ENCODE peak calls at places on chromosomes 5 and 9, in seven cellular contexts. P is A549, W is ovary, G is stomach, L is K562, F is SK-N-SH, H is transverse colon. S is an unnamed sample.

GRCh38 chr9:99873531-99873930 is 32.9 kb upstream of the STX17 start:
- DNase-seq in P (peak; percentile 18), W (no peak), G (no peak), L (no peak), F (no peak), H (no peak), S (no peak)

GRCh38 chr5:180333661-180334060 is 19.5 kb downstream of the GFPT2 start:
- DNase-seq in P (peak; percentile 85), W (no peak), G (no peak), L (no peak), F (no peak), H (no peak), S (peak; percentile 64)

GRCh38 chr5:119418782-119419101 is 33.6 kb upstream of the HSD17B4 start:
- DNase-seq in P (no peak), W (no peak), G (peak; percentile 36), L (no peak), F (no peak), H (no peak), S (no peak)

GRCh38 chr5:131818001-131818724 is 21.3 kb upstream of the FNIP1 start:
- DNase-seq in P (no peak), W (no peak), G (no peak), L (no peak), F (no peak), H (no peak), S (no peak)

GRCh38 chr9:38352716-38353334 is 39.7 kb upstream of the ALDH1B1 start:
- DNase-seq in P (no peak), W (no peak), G (no peak), L (no peak), F (no peak), H (no peak), S (peak; percentile 8)

GRCh38 chr9:31840702-31841101 is 543.7 kb upstream of the ACO1 start:
- DNase-seq in P (no peak), W (no peak), G (no peak), L (no peak), F (no peak), H (no peak), S (no peak)

GRCh38 chr5:177086918-177087706 is 397 bp downstream of the FGFR4 start:
- DNase-seq in P (peak; percentile 92), W (peak; percentile 78), G (peak; percentile 70), L (peak; percentile 93), F (peak; percentile 88), H (peak; percentile 89), S (no peak)

GRCh38 chr9:26658476-26658875 is 234.1 kb downstream of the CAAP1 start:
- DNase-seq in P (no peak), W (no peak), G (no peak), L (no peak), F (no peak), H (no peak), S (no peak)

GRCh38 chr9:91245432-91246313 is 116.0 kb downstream of the AUH start:
- DNase-seq in P (peak; percentile 15), W (no peak), G (peak; percentile 44), L (peak; percentile 12), F (no peak), H (no peak), S (no peak)

GRCh38 chr5:179271301-179271650 is 74.0 kb downstream of the ADAMTS2 start:
- DNase-seq in P (no peak), W (no peak), G (no peak), L (no peak), F (peak; percentile 33), H (no peak), S (no peak)

GRCh38 chr5:16826379-16827125 is 109.5 kb downstream of the MYO10 start:
- DNase-seq in P (no peak), W (no peak), G (no peak), L (no peak), F (no peak), H (no peak), S (no peak)

GRCh38 chr5:179914032-179914755 is 6.5 kb upstream of the TBC1D9B start:
- DNase-seq in P (peak; percentile 25), W (no peak), G (no peak), L (no peak), F (no peak), H (peak; percentile 39), S (no peak)

GRCh38 chr9:113591899-113592625 is 128.5 kb downstream of the RGS3 start:
- DNase-seq in P (no peak), W (peak; percentile 28), G (no peak), L (no peak), F (no peak), H (no peak), S (peak; percentile 65)

GRCh38 chr9:78196258-78196657 is 39.6 kb upstream of the CEP78 start:
- DNase-seq in P (no peak), W (no peak), G (no peak), L (no peak), F (no peak), H (no peak), S (no peak)

GRCh38 chr5:99063737-99064136 is 134.9 kb upstream of the CHD1 start:
- DNase-seq in P (no peak), W (no peak), G (no peak), L (no peak), F (no peak), H (no peak), S (no peak)

GRCh38 chr9:79637180-79637925 is 65.6 kb downstream of the TLE4 start:
- DNase-seq in P (no peak), W (no peak), G (no peak), L (no peak), F (no peak), H (no peak), S (no peak)

GRCh38 chr5:180787025-180787424 is 15.6 kb downstream of the MGAT1 start:
- DNase-seq in P (no peak), W (peak; percentile 56), G (no peak), L (no peak), F (no peak), H (no peak), S (no peak)

GRCh38 chr9:90832251-90832650 is 30.6 kb downstream of the SYK start:
- DNase-seq in P (no peak), W (no peak), G (no peak), L (no peak), F (no peak), H (no peak), S (no peak)

GRCh38 chr5:56498759-56499395 is 265.7 kb upstream of the ANKRD55 start:
- DNase-seq in P (no peak), W (no peak), G (no peak), L (no peak), F (no peak), H (no peak), S (no peak)

GRCh38 chr9:119284587-119285337 is 84.5 kb downstream of the BRINP1 start:
- DNase-seq in P (no peak), W (no peak), G (no peak), L (no peak), F (no peak), H (no peak), S (no peak)

GRCh38 chr5:1538741-1539392 is 15.1 kb upstream of the LPCAT1 start:
- DNase-seq in P (no peak), W (peak; percentile 20), G (no peak), L (no peak), F (no peak), H (no peak), S (peak; percentile 46)

GRCh38 chr9:79083621-79084020 is 488.1 kb upstream of the TLE4 start:
- DNase-seq in P (no peak), W (no peak), G (no peak), L (no peak), F (no peak), H (no peak), S (no peak)

GRCh38 chr5:73391441-73391871 is 57.1 kb downstream of the FOXD1 start:
- DNase-seq in P (no peak), W (no peak), G (no peak), L (no peak), F (no peak), H (no peak), S (no peak)

GRCh38 chr9:6842584-6842947 is 84.8 kb downstream of the KDM4C start:
- DNase-seq in P (no peak), W (no peak), G (no peak), L (no peak), F (no peak), H (no peak), S (no peak)

GRCh38 chr5:83340511-83340918 is 131.0 kb upstream of the VCAN start:
- DNase-seq in P (no peak), W (no peak), G (no peak), L (no peak), F (no peak), H (no peak), S (no peak)

GRCh38 chr5:56251918-56252553 is 18.9 kb upstream of the ANKRD55 start:
- DNase-seq in P (no peak), W (no peak), G (no peak), L (peak; percentile 80), F (no peak), H (no peak), S (no peak)

GRCh38 chr9:136254381-136255165 is 9.0 kb upstream of the QSOX2 start:
- DNase-seq in P (peak; percentile 38), W (peak; percentile 83), G (no peak), L (peak; percentile 60), F (no peak), H (no peak), S (no peak)
- TF ChIP-seq CTCF in P (no peak), W (no peak), G (no peak), L (no peak), F (no peak), H (no peak), S (no peak)

DNA sequence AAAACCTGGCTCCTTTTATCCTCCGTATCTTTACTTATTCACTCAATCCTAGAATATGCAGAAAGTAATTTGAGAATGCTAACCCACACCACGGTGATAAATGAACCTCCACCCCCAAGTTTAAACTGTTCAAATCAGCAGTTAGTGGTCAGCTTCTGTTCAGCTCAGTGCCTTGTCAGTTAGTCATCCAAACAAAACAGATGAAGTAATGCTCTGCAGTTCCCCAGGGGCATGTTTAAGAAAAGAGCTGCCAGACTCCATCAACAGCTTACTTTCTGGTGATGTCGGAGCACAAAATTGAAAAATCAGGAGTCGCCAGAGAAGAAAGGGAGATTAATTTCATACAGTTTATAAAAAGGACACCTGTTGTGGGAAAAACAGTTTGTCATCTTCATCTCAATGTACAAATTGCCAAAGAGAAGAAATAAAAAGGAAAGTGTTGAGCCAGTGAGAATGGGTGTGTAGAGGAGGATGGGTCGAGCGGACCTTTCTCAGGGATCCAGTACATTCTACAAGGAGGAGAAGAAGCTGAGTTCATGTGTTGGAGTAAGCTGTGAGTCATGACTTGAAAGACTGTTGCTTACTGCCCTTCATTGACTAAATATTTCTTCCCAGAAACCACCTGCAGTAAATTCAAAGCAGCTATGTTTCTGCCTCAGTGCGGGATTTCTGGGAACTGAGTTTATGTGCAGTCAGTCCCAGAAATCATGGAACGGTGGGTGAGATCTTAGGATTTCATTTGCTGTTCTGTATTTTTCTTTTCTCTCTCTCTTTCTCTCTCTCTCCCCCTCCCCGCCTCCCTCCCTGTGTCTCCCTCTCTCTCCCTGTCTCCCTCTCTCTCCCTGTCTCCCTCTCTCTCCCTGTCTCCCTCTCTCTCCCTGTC is 13.7 kb downstream of the TRIO start:
- DNase-seq in P (peak; percentile 70), W (no peak), G (no peak), L (no peak), F (peak; percentile 45), H (no peak), S (no peak)
- TF ChIP-seq EP300 in P (no peak), W (peak; percentile 40), G (no peak), L (no peak), F (peak; percentile 49), H (peak; percentile 83), S (peak; percentile 54)

GRCh38 chr5:109141499-109142200 is 268.1 kb downstream of the PJA2 start:
- DNase-seq in P (no peak), W (no peak), G (no peak), L (peak; percentile 6), F (no peak), H (no peak), S (no peak)
- TF ChIP-seq CTCF in P (no peak), W (no peak), G (no peak), L (peak; percentile 28), F (no peak), H (no peak), S (no peak)

GRCh38 chr5:43120720-43121564 is at the start of gene ZNF131:
- DNase-seq in P (peak; percentile 86), W (peak; percentile 98), G (peak; percentile 97), L (peak; percentile 96), F (peak; percentile 95), H (peak; percentile 97), S (peak; percentile 98)
- TF ChIP-seq EP300 in P (no peak), W (no peak), G (no peak), L (peak; percentile 2), F (no peak), H (no peak), S (no peak)